ENCODE peak calls at places on chromosome 12, in ten cellular contexts. T is NCI-H510A treated with DMSO at 0.1 percent for 48 hours; B is activated CD4-positive, alpha-beta T cell treated with anti-CD3 and anti-CD28 coated beads for 36 hours; U is NCI-H524; F is NCI-H1694 treated with DMSO at 0.1 percent for 48 hours; E is naive B cell; Q is activated CD8-positive, alpha-beta memory T cell treated with anti-CD3 and anti-CD28 coated beads, Interleukin-2, amount 50 U/mL, for 48 hours; P is EH; R is hepatic stellate cell; C is lung. H is an unnamed sample.

GRCh38 chr12:49489720-49490119 is 49.1 kb upstream of the KCNH3 start:
- DNase-seq in T (no peak), B (no peak), U (peak), F (no peak), E (no peak), Q (no peak), P (peak), R (peak), C (no peak), H (no peak)

GRCh38 chr12:106123551-106123991 is 15.2 kb downstream of the NUAK1 start:
- DNase-seq in T (no peak), B (no peak), U (no peak), F (no peak), E (no peak), Q (no peak), P (peak), R (no peak), C (no peak), H (no peak)

GRCh38 chr12:575948-576612 is 87.2 kb downstream of the NINJ2 start:
- DNase-seq in T (peak), B (peak), U (peak), F (peak), E (peak), Q (peak), P (peak), R (peak), C (peak), H (peak)

GRCh38 chr12:96036765-96037455 is 1.5 kb upstream of the LTA4H start:
- DNase-seq in T (no peak), B (no peak), U (no peak), F (no peak), E (no peak), Q (no peak), P (peak), R (no peak), C (no peak), H (peak)

GRCh38 chr12:13342971-13343370 is 146.4 kb downstream of the EMP1 start:
- DNase-seq in T (no peak), B (peak), U (no peak), F (no peak), E (no peak), Q (peak), P (no peak), R (no peak), C (no peak), H (no peak)

GRCh38 chr12:93601591-93601990 is 29.1 kb downstream of the SOCS2 start:
- DNase-seq in T (no peak), B (no peak), U (no peak), F (no peak), E (no peak), Q (no peak), P (no peak), R (no peak), C (no peak), H (no peak)

GRCh38 chr12:80837342-80837978 is 100.3 kb downstream of the LIN7A start:
- DNase-seq in T (peak), B (no peak), U (peak), F (peak), E (no peak), Q (no peak), P (peak), R (peak), C (no peak), H (peak)

GRCh38 chr12:130418261-130418660 is 80.6 kb downstream of the PIWIL1 start:
- DNase-seq in T (no peak), B (no peak), U (no peak), F (no peak), E (no peak), Q (no peak), P (no peak), R (no peak), C (no peak), H (no peak)

GRCh38 chr12:86698581-86698980 is 442.4 kb upstream of the MGAT4C start:
- DNase-seq in T (no peak), B (no peak), U (no peak), F (no peak), E (no peak), Q (no peak), P (peak), R (peak), C (no peak), H (no peak)

GRCh38 chr12:59040651-59041050 is 120.3 kb upstream of the LRIG3 start:
- DNase-seq in T (no peak), B (no peak), U (no peak), F (no peak), E (no peak), Q (no peak), P (peak), R (peak), C (no peak), H (no peak)

GRCh38 chr12:126362490-126362889 is 1297.3 kb downstream of the AACS start:
- DNase-seq in T (no peak), B (no peak), U (no peak), F (no peak), E (no peak), Q (no peak), P (no peak), R (no peak), C (no peak), H (no peak)